ENCODE peak calls at places on chromosomes 5 and 9, in four cellular contexts. One of them, this sample, is unnamed.

GRCh38 chr9:84343111-84343521 is 2.6 kb upstream of the SLC28A3 start:
- DNase-seq in activated T-helper 2 cell treated with anti-CD3 and anti-CD28 coated beads, Interferon-gamma antibody, Interleukin-2, Interleukin-4, amounts not matched to agents 10 μg/mL and 5 μg/mL and 100 μg/mL, durations not matched to agents 14 hours and 24 hours and 36 hours: no peak
- DNase-seq in AG10803: no peak
- DNase-seq in thyroid gland: no peak
- DNase-seq in this sample: peak

GRCh38 chr5:51378778-51379652 is 4.2 kb upstream of the ISL1 start:
- DNase-seq in AG10803: no peak
- DNase-seq in thyroid gland: peak
- DNase-seq in activated T-helper 2 cell treated with anti-CD3 and anti-CD28 coated beads, Interferon-gamma antibody, Interleukin-2, Interleukin-4, amounts not matched to agents 10 μg/mL and 5 μg/mL and 100 μg/mL, durations not matched to agents 14 hours and 24 hours and 36 hours: no peak
- DNase-seq in this sample: peak

GRCh38 chr5:111063709-111064322 is 7.7 kb upstream of the TSLP start:
- DNase-seq in AG10803: no peak
- DNase-seq in thyroid gland: no peak
- DNase-seq in activated T-helper 2 cell treated with anti-CD3 and anti-CD28 coated beads, Interferon-gamma antibody, Interleukin-2, Interleukin-4, amounts not matched to agents 10 μg/mL and 5 μg/mL and 100 μg/mL, durations not matched to agents 14 hours and 24 hours and 36 hours: no peak
- DNase-seq in this sample: peak

GRCh38 chr5:34682926-34683623 is 26.9 kb downstream of the RAI14 start:
- DNase-seq in thyroid gland: no peak
- DNase-seq in activated T-helper 2 cell treated with anti-CD3 and anti-CD28 coated beads, Interferon-gamma antibody, Interleukin-2, Interleukin-4, amounts not matched to agents 10 μg/mL and 5 μg/mL and 100 μg/mL, durations not matched to agents 14 hours and 24 hours and 36 hours: no peak
- DNase-seq in AG10803: no peak
- DNase-seq in this sample: no peak

GRCh38 chr5:174293006-174293405 is 247.5 kb downstream of the NSG2 start:
- DNase-seq in AG10803: no peak
- DNase-seq in activated T-helper 2 cell treated with anti-CD3 and anti-CD28 coated beads, Interferon-gamma antibody, Interleukin-2, Interleukin-4, amounts not matched to agents 10 μg/mL and 5 μg/mL and 100 μg/mL, durations not matched to agents 14 hours and 24 hours and 36 hours: no peak
- DNase-seq in thyroid gland: no peak
- DNase-seq in this sample: no peak

GRCh38 chr9:122320346-122320995 is 50.4 kb upstream of the PTGS1 start:
- DNase-seq in AG10803: no peak
- DNase-seq in activated T-helper 2 cell treated with anti-CD3 and anti-CD28 coated beads, Interferon-gamma antibody, Interleukin-2, Interleukin-4, amounts not matched to agents 10 μg/mL and 5 μg/mL and 100 μg/mL, durations not matched to agents 14 hours and 24 hours and 36 hours: no peak
- DNase-seq in thyroid gland: peak
- DNase-seq in this sample: no peak

GRCh38 chr5:37842048-37842447 is 2.2 kb upstream of the GDNF start:
- DNase-seq in AG10803: no peak
- DNase-seq in thyroid gland: no peak
- DNase-seq in activated T-helper 2 cell treated with anti-CD3 and anti-CD28 coated beads, Interferon-gamma antibody, Interleukin-2, Interleukin-4, amounts not matched to agents 10 μg/mL and 5 μg/mL and 100 μg/mL, durations not matched to agents 14 hours and 24 hours and 36 hours: no peak
- DNase-seq in this sample: no peak

GRCh38 chr5:58127486-58128220 is 332.2 kb downstream of the PLK2 start:
- DNase-seq in activated T-helper 2 cell treated with anti-CD3 and anti-CD28 coated beads, Interferon-gamma antibody, Interleukin-2, Interleukin-4, amounts not matched to agents 10 μg/mL and 5 μg/mL and 100 μg/mL, durations not matched to agents 14 hours and 24 hours and 36 hours: no peak
- DNase-seq in AG10803: no peak
- DNase-seq in thyroid gland: no peak
- DNase-seq in this sample: no peak

GRCh38 chr5:67244345-67244793 is 47.8 kb upstream of the CD180 start:
- DNase-seq in AG10803: no peak
- DNase-seq in thyroid gland: peak
- DNase-seq in activated T-helper 2 cell treated with anti-CD3 and anti-CD28 coated beads, Interferon-gamma antibody, Interleukin-2, Interleukin-4, amounts not matched to agents 10 μg/mL and 5 μg/mL and 100 μg/mL, durations not matched to agents 14 hours and 24 hours and 36 hours: no peak
- DNase-seq in this sample: peak

GRCh38 chr9:34343090-34343489 is 13.7 kb downstream of the NUDT2 start:
- DNase-seq in activated T-helper 2 cell treated with anti-CD3 and anti-CD28 coated beads, Interferon-gamma antibody, Interleukin-2, Interleukin-4, amounts not matched to agents 10 μg/mL and 5 μg/mL and 100 μg/mL, durations not matched to agents 14 hours and 24 hours and 36 hours: no peak
- DNase-seq in AG10803: no peak
- DNase-seq in thyroid gland: peak
- DNase-seq in this sample: no peak

GRCh38 chr5:68352166-68352565 is 136.6 kb downstream of the PIK3R1 start:
- DNase-seq in activated T-helper 2 cell treated with anti-CD3 and anti-CD28 coated beads, Interferon-gamma antibody, Interleukin-2, Interleukin-4, amounts not matched to agents 10 μg/mL and 5 μg/mL and 100 μg/mL, durations not matched to agents 14 hours and 24 hours and 36 hours: no peak
- DNase-seq in AG10803: no peak
- DNase-seq in thyroid gland: no peak
- DNase-seq in this sample: no peak

GRCh38 chr9:134293576-134294227 is 32.6 kb upstream of the RXRA start:
- DNase-seq in thyroid gland: no peak
- DNase-seq in activated T-helper 2 cell treated with anti-CD3 and anti-CD28 coated beads, Interferon-gamma antibody, Interleukin-2, Interleukin-4, amounts not matched to agents 10 μg/mL and 5 μg/mL and 100 μg/mL, durations not matched to agents 14 hours and 24 hours and 36 hours: no peak
- DNase-seq in AG10803: peak
- DNase-seq in this sample: peak

GRCh38 chr5:178386532-178386931 is 153.9 kb upstream of the PHYKPL start:
- DNase-seq in thyroid gland: peak
- DNase-seq in AG10803: no peak
- DNase-seq in activated T-helper 2 cell treated with anti-CD3 and anti-CD28 coated beads, Interferon-gamma antibody, Interleukin-2, Interleukin-4, amounts not matched to agents 10 μg/mL and 5 μg/mL and 100 μg/mL, durations not matched to agents 14 hours and 24 hours and 36 hours: no peak
- DNase-seq in this sample: no peak

GRCh38 chr9:92295827-92296258 is 2.3 kb upstream of the IARS1 start:
- DNase-seq in thyroid gland: no peak
- DNase-seq in AG10803: peak
- DNase-seq in activated T-helper 2 cell treated with anti-CD3 and anti-CD28 coated beads, Interferon-gamma antibody, Interleukin-2, Interleukin-4, amounts not matched to agents 10 μg/mL and 5 μg/mL and 100 μg/mL, durations not matched to agents 14 hours and 24 hours and 36 hours: no peak
- DNase-seq in this sample: no peak

GRCh38 chr5:40437452-40437861 is 242.3 kb upstream of the PTGER4 start:
- DNase-seq in thyroid gland: no peak
- DNase-seq in AG10803: peak
- DNase-seq in activated T-helper 2 cell treated with anti-CD3 and anti-CD28 coated beads, Interferon-gamma antibody, Interleukin-2, Interleukin-4, amounts not matched to agents 10 μg/mL and 5 μg/mL and 100 μg/mL, durations not matched to agents 14 hours and 24 hours and 36 hours: no peak
- DNase-seq in this sample: peak

GRCh38 chr9:136422876-136423275 is 12.4 kb downstream of the PMPCA start:
- DNase-seq in AG10803: no peak
- DNase-seq in activated T-helper 2 cell treated with anti-CD3 and anti-CD28 coated beads, Interferon-gamma antibody, Interleukin-2, Interleukin-4, amounts not matched to agents 10 μg/mL and 5 μg/mL and 100 μg/mL, durations not matched to agents 14 hours and 24 hours and 36 hours: no peak
- DNase-seq in thyroid gland: no peak
- DNase-seq in this sample: no peak

GRCh38 chr5:132456553-132457361 is 33.8 kb downstream of the IRF1 start:
- DNase-seq in AG10803: peak
- DNase-seq in activated T-helper 2 cell treated with anti-CD3 and anti-CD28 coated beads, Interferon-gamma antibody, Interleukin-2, Interleukin-4, amounts not matched to agents 10 μg/mL and 5 μg/mL and 100 μg/mL, durations not matched to agents 14 hours and 24 hours and 36 hours: peak
- DNase-seq in thyroid gland: peak
- DNase-seq in this sample: peak

GRCh38 chr9:5622019-5622418 is 6.9 kb upstream of the RIC1 start:
- DNase-seq in activated T-helper 2 cell treated with anti-CD3 and anti-CD28 coated beads, Interferon-gamma antibody, Interleukin-2, Interleukin-4, amounts not matched to agents 10 μg/mL and 5 μg/mL and 100 μg/mL, durations not matched to agents 14 hours and 24 hours and 36 hours: no peak
- DNase-seq in thyroid gland: no peak
- DNase-seq in AG10803: peak
- DNase-seq in this sample: peak

GRCh38 chr5:96037128-96037527 is 75.5 kb upstream of the ELL2 start:
- DNase-seq in thyroid gland: no peak
- DNase-seq in AG10803: peak
- DNase-seq in activated T-helper 2 cell treated with anti-CD3 and anti-CD28 coated beads, Interferon-gamma antibody, Interleukin-2, Interleukin-4, amounts not matched to agents 10 μg/mL and 5 μg/mL and 100 μg/mL, durations not matched to agents 14 hours and 24 hours and 36 hours: no peak
- DNase-seq in this sample: peak

GRCh38 chr5:21573915-21574314 is 1279.2 kb downstream of the CDH12 start:
- DNase-seq in activated T-helper 2 cell treated with anti-CD3 and anti-CD28 coated beads, Interferon-gamma antibody, Interleukin-2, Interleukin-4, amounts not matched to agents 10 μg/mL and 5 μg/mL and 100 μg/mL, durations not matched to agents 14 hours and 24 hours and 36 hours: no peak
- DNase-seq in thyroid gland: no peak
- DNase-seq in AG10803: no peak
- DNase-seq in this sample: no peak

GRCh38 chr5:157458835-157459234 is 1.2 kb upstream of the NIPAL4 start:
- DNase-seq in activated T-helper 2 cell treated with anti-CD3 and anti-CD28 coated beads, Interferon-gamma antibody, Interleukin-2, Interleukin-4, amounts not matched to agents 10 μg/mL and 5 μg/mL and 100 μg/mL, durations not matched to agents 14 hours and 24 hours and 36 hours: no peak
- DNase-seq in AG10803: no peak
- DNase-seq in thyroid gland: no peak
- DNase-seq in this sample: no peak

GRCh38 chr5:16588434-16589214 is 28.2 kb downstream of the RETREG1 start:
- DNase-seq in AG10803: no peak
- DNase-seq in thyroid gland: no peak
- DNase-seq in activated T-helper 2 cell treated with anti-CD3 and anti-CD28 coated beads, Interferon-gamma antibody, Interleukin-2, Interleukin-4, amounts not matched to agents 10 μg/mL and 5 μg/mL and 100 μg/mL, durations not matched to agents 14 hours and 24 hours and 36 hours: no peak
- DNase-seq in this sample: no peak

GRCh38 chr5:143258559-143259253 is 144.8 kb downstream of the NR3C1 start:
- DNase-seq in AG10803: no peak
- DNase-seq in thyroid gland: no peak
- DNase-seq in activated T-helper 2 cell treated with anti-CD3 and anti-CD28 coated beads, Interferon-gamma antibody, Interleukin-2, Interleukin-4, amounts not matched to agents 10 μg/mL and 5 μg/mL and 100 μg/mL, durations not matched to agents 14 hours and 24 hours and 36 hours: no peak
- DNase-seq in this sample: peak

GRCh38 chr9:21385131-21385665 is at the start of gene IFNA2:
- DNase-seq in thyroid gland: no peak
- DNase-seq in activated T-helper 2 cell treated with anti-CD3 and anti-CD28 coated beads, Interferon-gamma antibody, Interleukin-2, Interleukin-4, amounts not matched to agents 10 μg/mL and 5 μg/mL and 100 μg/mL, durations not matched to agents 14 hours and 24 hours and 36 hours: no peak
- DNase-seq in AG10803: no peak
- DNase-seq in this sample: no peak

GRCh38 chr5:67510204-67510603 is 313.6 kb upstream of the CD180 start:
- DNase-seq in AG10803: no peak
- DNase-seq in thyroid gland: no peak
- DNase-seq in activated T-helper 2 cell treated with anti-CD3 and anti-CD28 coated beads, Interferon-gamma antibody, Interleukin-2, Interleukin-4, amounts not matched to agents 10 μg/mL and 5 μg/mL and 100 μg/mL, durations not matched to agents 14 hours and 24 hours and 36 hours: no peak
- DNase-seq in this sample: no peak

GRCh38 chr5:133202066-133202665 is 150.4 kb downstream of the HSPA4 start:
- DNase-seq in thyroid gland: no peak
- DNase-seq in activated T-helper 2 cell treated with anti-CD3 and anti-CD28 coated beads, Interferon-gamma antibody, Interleukin-2, Interleukin-4, amounts not matched to agents 10 μg/mL and 5 μg/mL and 100 μg/mL, durations not matched to agents 14 hours and 24 hours and 36 hours: no peak
- DNase-seq in AG10803: no peak
- DNase-seq in this sample: no peak

GRCh38 chr5:98880151-98880550 is 48.7 kb downstream of the CHD1 start:
- DNase-seq in activated T-helper 2 cell treated with anti-CD3 and anti-CD28 coated beads, Interferon-gamma antibody, Interleukin-2, Interleukin-4, amounts not matched to agents 10 μg/mL and 5 μg/mL and 100 μg/mL, durations not matched to agents 14 hours and 24 hours and 36 hours: no peak
- DNase-seq in AG10803: no peak
- DNase-seq in thyroid gland: no peak
- DNase-seq in this sample: no peak

GRCh38 chr5:109388407-109388806 is 21.4 kb downstream of the PJA2 start:
- DNase-seq in thyroid gland: no peak
- DNase-seq in AG10803: no peak
- DNase-seq in activated T-helper 2 cell treated with anti-CD3 and anti-CD28 coated beads, Interferon-gamma antibody, Interleukin-2, Interleukin-4, amounts not matched to agents 10 μg/mL and 5 μg/mL and 100 μg/mL, durations not matched to agents 14 hours and 24 hours and 36 hours: no peak
- DNase-seq in this sample: peak